ENCODE peak calls at places on chromosomes 13 and 19, in five cellular contexts. C is esophagus muscularis mucosa, M is stomach, S is breast epithelium, V is HCT116. F is an unnamed sample.
A peak's percentile ranks its signal among the peaks of the same experiment; 100 is the strongest.

GRCh38 chr19:14560776-14561108 is 11.1 kb downstream of the NDUFB7 start:
- DNase-seq in C (no peak), M (no peak), S (no peak), V (no peak), F (no peak)

GRCh38 chr13:49606747-49607648 is 21.3 kb upstream of the ARL11 start:
- DNase-seq in C (peak; percentile 95), M (peak; percentile 92), S (peak; percentile 85), V (peak; percentile 78), F (peak; percentile 63)

GRCh38 chr13:48542581-48543341 is 9.9 kb upstream of the RCBTB2 start:
- DNase-seq in C (no peak), M (peak; percentile 58), S (peak; percentile 24), V (no peak), F (no peak)

GRCh38 chr13:63492604-63493003 is 2077.0 kb upstream of the PCDH20 start:
- DNase-seq in C (no peak), M (no peak), S (no peak), V (no peak), F (no peak)

GRCh38 chr13:110915874-110916670 is 1.2 kb upstream of the ANKRD10 start:
- DNase-seq in C (no peak), M (no peak), S (no peak), V (no peak), F (no peak)

GRCh38 chr13:66534561-66534960 is 695.6 kb downstream of the PCDH9 start:
- DNase-seq in C (no peak), M (no peak), S (no peak), V (no peak), F (no peak)

GRCh38 chr19:3760871-3761361 is 576 bp downstream of the APBA3 start:
- DNase-seq in C (no peak), M (no peak), S (no peak), V (no peak), F (no peak)

GRCh38 chr19:45589768-45590167 is 5.2 kb upstream of the OPA3 start:
- DNase-seq in C (no peak), M (no peak), S (no peak), V (no peak), F (no peak)

GRCh38 chr13:88107486-88108044 is 436.4 kb downstream of the SLITRK5 start:
- DNase-seq in C (no peak), M (no peak), S (no peak), V (no peak), F (no peak)

GRCh38 chr13:81957121-81957520 is 1616.2 kb upstream of the SPRY2 start:
- DNase-seq in C (no peak), M (no peak), S (no peak), V (no peak), F (no peak)

GRCh38 chr19:18496167-18496979 is 25.5 kb downstream of the ELL start:
- DNase-seq in C (no peak), M (peak; percentile 89), S (no peak), V (no peak), F (no peak)

GRCh38 chr19:17246681-17247425 is 1.1 kb upstream of the NR2F6 start:
- DNase-seq in C (no peak), M (peak; percentile 61), S (no peak), V (no peak), F (no peak)

GRCh38 chr19:49415102-49415809 is 8.0 kb downstream of the PTH2 start:
- DNase-seq in C (no peak), M (no peak), S (no peak), V (no peak), F (no peak)

GRCh38 chr13:42926555-42926954 is 65.5 kb downstream of the EPSTI1 start:
- DNase-seq in C (no peak), M (no peak), S (no peak), V (no peak), F (no peak)

GRCh38 chr13:48074006-48074405 is 20.9 kb downstream of the MED4 start:
- DNase-seq in C (no peak), M (no peak), S (no peak), V (no peak), F (no peak)

GRCh38 chr19:7191946-7192691 is 102.1 kb downstream of the INSR start:
- DNase-seq in C (no peak), M (no peak), S (no peak), V (no peak), F (no peak)

GRCh38 chr19:4233282-4233853 is 4.0 kb downstream of the EBI3 start:
- DNase-seq in C (no peak), M (peak; percentile 54), S (no peak), V (peak; percentile 48), F (peak; percentile 33)

GRCh38 chr13:112859128-112859816 is 109.7 kb upstream of the MCF2L start:
- DNase-seq in C (no peak), M (no peak), S (no peak), V (no peak), F (no peak)

GRCh38 chr19:7401694-7402093 is 53.0 kb downstream of the ARHGEF18 start:
- DNase-seq in C (no peak), M (no peak), S (no peak), V (no peak), F (no peak)

GRCh38 chr19:2109278-2109864 is 12.7 kb downstream of the IZUMO4 start:
- DNase-seq in C (no peak), M (no peak), S (no peak), V (no peak), F (no peak)

GRCh38 chr13:67619987-67620386 is 389.9 kb upstream of the PCDH9 start:
- DNase-seq in C (no peak), M (no peak), S (no peak), V (no peak), F (no peak)

GRCh38 chr13:41059896-41060722 is 1.2 kb upstream of the WBP4 start:
- DNase-seq in C (peak; percentile 97), M (peak; percentile 87), S (peak; percentile 76), V (peak; percentile 80), F (no peak)
- H3K4me1 ChIP-seq in C (peaks cover 69% of the 10 kb centered on the region), M (peaks cover 39% of the 10 kb centered on the region), S (no peaks in the 10 kb centered on the region), V (peaks cover 38% of the 10 kb centered on the region), F (peaks cover 45% of the 10 kb centered on the region)

GRCh38 chr13:75946746-75947397 is 310.7 kb downstream of the LMO7 start:
- DNase-seq in C (no peak), M (no peak), S (no peak), V (no peak), F (no peak)
- H3K27ac ChIP-seq in C (peak overlapping the region; percentile 85), M (no peak overlapping the region), S (no peak overlapping the region), V (no peak overlapping the region), F (no peak overlapping the region)

GRCh38 chr13:99313941-99314340 is 6.7 kb upstream of the GPR183 start:
- DNase-seq in C (no peak), M (no peak), S (no peak), V (no peak), F (no peak)

GRCh38 chr13:99313473-99313872 is 6.3 kb upstream of the GPR183 start:
- DNase-seq in C (no peak), M (no peak), S (no peak), V (no peak), F (no peak)

GRCh38 chr13:99311137-99311536 is 3.9 kb upstream of the GPR183 start:
- DNase-seq in C (no peak), M (no peak), S (no peak), V (no peak), F (no peak)

GRCh38 chr13:99311748-99312492 is 4.7 kb upstream of the GPR183 start:
- DNase-seq in C (no peak), M (no peak), S (no peak), V (no peak), F (no peak)

GRCh38 chr13:99312493-99312883 is 5.3 kb upstream of the GPR183 start:
- DNase-seq in C (no peak), M (no peak), S (peak; percentile 55), V (no peak), F (no peak)
- TF ChIP-seq POLR2AphosphoS5 in C (peak; percentile 67), M (no peak), S (peak; percentile 82), V (no peak), F (no peak)

GRCh38 chr19:800360-801029 is 3.2 kb downstream of the PTBP1 start:
- DNase-seq in C (no peak), M (peak; percentile 69), S (peak; percentile 78), V (no peak), F (no peak)

GRCh38 chr19:799076-799881 is 2.0 kb downstream of the PTBP1 start:
- DNase-seq in C (no peak), M (no peak), S (no peak), V (no peak), F (no peak)

GRCh38 chr19:797528-798414 is 519 bp downstream of the PTBP1 start:
- DNase-seq in C (no peak), M (peak; percentile 93), S (peak; percentile 85), V (peak; percentile 59), F (no peak)

GRCh38 chr19:796692-797527 is at the start of gene PTBP1:
- DNase-seq in C (peak; percentile 100), M (peak; percentile 100), S (peak; percentile 100), V (peak; percentile 100), F (peak; percentile 98)

GRCh38 chr19:798415-799075 is 1.3 kb downstream of the PTBP1 start:
- DNase-seq in C (no peak), M (no peak), S (no peak), V (no peak), F (no peak)
- H3K4me1 ChIP-seq in C (peaks cover 69% of the 10 kb centered on the region), M (peaks cover 68% of the 10 kb centered on the region), S (peaks cover 36% of the 10 kb centered on the region), V (peaks cover 17% of the 10 kb centered on the region), F (peaks cover 18% of the 10 kb centered on the region)

GRCh38 chr13:20848203-20848602 is 54.3 kb downstream of the XPO4 start:
- DNase-seq in C (no peak), M (no peak), S (no peak), V (no peak), F (no peak)

GRCh38 chr13:20843177-20843576 is 59.4 kb downstream of the XPO4 start:
- DNase-seq in C (no peak), M (no peak), S (no peak), V (no peak), F (no peak)

GRCh38 chr13:20851844-20852402 is 50.6 kb downstream of the XPO4 start:
- DNase-seq in C (no peak), M (no peak), S (no peak), V (no peak), F (no peak)

GRCh38 chr13:20848944-20849343 is 53.6 kb downstream of the XPO4 start:
- DNase-seq in C (no peak), M (no peak), S (no peak), V (no peak), F (no peak)

DNA sequence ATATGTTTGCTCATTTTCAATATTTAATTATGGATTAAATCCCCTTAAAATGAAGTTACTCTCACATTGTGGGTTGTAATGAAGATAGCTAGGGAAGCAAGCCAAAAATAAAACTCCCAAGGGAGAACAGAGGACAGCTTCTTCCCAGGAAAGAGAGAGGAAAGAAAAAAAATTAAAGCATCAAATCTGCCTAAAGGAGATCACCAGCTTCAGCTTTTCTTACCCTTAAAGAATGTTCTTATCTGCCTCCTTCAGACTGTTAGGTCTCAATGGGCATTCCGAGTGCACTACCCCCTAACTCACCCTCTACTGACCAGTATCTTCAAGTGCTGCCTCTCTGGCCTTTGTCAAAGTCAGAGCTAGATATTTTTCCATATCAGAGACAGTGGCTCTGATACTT is 55.2 kb downstream of the XPO4 start:
- DNase-seq in C (no peak), M (no peak), S (no peak), V (no peak), F (no peak)
- H3K27ac ChIP-seq in C (peak overlapping the region; percentile 28), M (no peak overlapping the region), S (no peak overlapping the region), V (no peak overlapping the region), F (no peak overlapping the region)

GRCh38 chr13:106566682-106567420 is 1.1 kb downstream of the ARGLU1 start:
- DNase-seq in C (peak; percentile 95), M (peak; percentile 63), S (peak; percentile 45), V (no peak), F (no peak)
- TF ChIP-seq POLR2AphosphoS5 in C (no peak), M (no peak), S (no peak), V (no peak), F (no peak)

F was measured in Panc1.